ENCODE peak calls at places on chromosome 1, in nine cellular contexts. R, S, F, D, C, Z, K, O and G are unnamed samples. For H3K9me3, the result is how much of the 10 kb centered on the place peaks cover.

GRCh38 chr1:99673285-99673684 is 27.4 kb downstream of the PALMD start:
- DNase-seq in R (no peak), S (no peak), F (no peak), D (no peak), C (no peak), Z (no peak), K (no peak), O (no peak), G (no peak)

GRCh38 chr1:6454856-6455751 is 10.9 kb downstream of the TNFRSF25 start:
- DNase-seq in R (no peak), S (no peak), F (no peak), D (no peak), C (no peak), Z (no peak), K (no peak), O (no peak), G (no peak)

GRCh38 chr1:225483818-225484656 is 56.2 kb upstream of the LBR start:
- DNase-seq in R (no peak), S (no peak), F (no peak), D (no peak), C (no peak), Z (no peak), K (no peak), O (peak), G (no peak)

GRCh38 chr1:147413110-147413605 is 128.1 kb upstream of the BCL9 start:
- DNase-seq in R (no peak), S (no peak), F (no peak), D (no peak), C (no peak), Z (no peak), K (no peak), O (no peak), G (no peak)

GRCh38 chr1:39258925-39259244 is 54.4 kb downstream of the MACF1 start:
- DNase-seq in R (no peak), S (no peak), F (no peak), D (no peak), C (no peak), Z (no peak), K (no peak), O (no peak), G (no peak)

GRCh38 chr1:89607156-89607555 is 25.8 kb upstream of the LRRC8C start:
- DNase-seq in R (no peak), S (no peak), F (no peak), D (no peak), C (no peak), Z (no peak), K (no peak), O (no peak), G (no peak)

GRCh38 chr1:34538481-34538880 is 216.4 kb upstream of the GJB5 start:
- DNase-seq in R (no peak), S (no peak), F (peak), D (no peak), C (no peak), Z (no peak), K (no peak), O (no peak), G (no peak)

GRCh38 chr1:47819503-47819888 is 177.7 kb downstream of the TRABD2B start:
- DNase-seq in R (no peak), S (no peak), F (no peak), D (no peak), C (no peak), Z (no peak), K (no peak), O (no peak), G (no peak)

GRCh38 chr1:14511281-14511680 is 87.2 kb upstream of the KAZN start:
- DNase-seq in R (no peak), S (no peak), F (no peak), D (no peak), C (no peak), Z (no peak), K (no peak), O (no peak), G (no peak)

GRCh38 chr1:91759076-91759475 is 126.9 kb downstream of the TGFBR3 start:
- DNase-seq in R (no peak), S (no peak), F (no peak), D (no peak), C (no peak), Z (no peak), K (no peak), O (peak), G (no peak)
- H3K9me3 ChIP-seq in R (under half), S (under half), F (under half), D (under half), C (under half), Z (under half), K (under half), O (under half), G (under half)

GRCh38 chr1:26911399-26912146 is 2.2 kb downstream of the NR0B2 start:
- DNase-seq in R (no peak), S (no peak), F (no peak), D (no peak), C (no peak), Z (no peak), K (peak), O (no peak), G (no peak)
- H3K27ac ChIP-seq in R (no peak), S (peak), F (no peak), D (no peak), C (no peak), Z (no peak), K (peak), O (no peak), G (no peak)

GRCh38 chr1:12161662-12162458 is 4.9 kb upstream of the TNFRSF1B start:
- DNase-seq in R (peak), S (peak), F (peak), D (peak), C (peak), Z (peak), K (peak), O (peak), G (peak)
- TF ChIP-seq POLR2A in R (no peak), S (no peak), F (no peak), D (no peak), C (no peak), Z (no peak), K (no peak), O (no peak), G (no peak)

GRCh38 chr1:248703674-248704073 is 1.1 kb upstream of the OR14I1 start:
- DNase-seq in R (no peak), S (no peak), F (no peak), D (no peak), C (no peak), Z (no peak), K (no peak), O (no peak), G (no peak)
- H3K9me3 ChIP-seq in R (under half), S (under half), F (under half), D (under half), C (under half), Z (under half), K (under half), O (under half), G (under half)

GRCh38 chr1:180586671-180587155 is 27.9 kb downstream of the OVAAL start:
- DNase-seq in R (peak), S (peak), F (no peak), D (no peak), C (peak), Z (no peak), K (peak), O (no peak), G (peak)
- H3K27ac ChIP-seq in R (peak), S (peak), F (no peak), D (no peak), C (peak), Z (peak), K (no peak), O (no peak), G (peak)

GRCh38 chr1:23530750-23531651 is at the start of gene E2F2:
- DNase-seq in R (peak), S (peak), F (peak), D (peak), C (peak), Z (peak), K (peak), O (peak), G (peak)
- TF ChIP-seq POLR2A in R (peak), S (no peak), F (no peak), D (no peak), C (no peak), Z (peak), K (no peak), O (no peak), G (peak)

GRCh38 chr1:81023187-81023724 is 777.5 kb upstream of the ADGRL2 start:
- DNase-seq in R (no peak), S (no peak), F (no peak), D (no peak), C (no peak), Z (no peak), K (no peak), O (no peak), G (no peak)
- H3K9me3 ChIP-seq in R (under half), S (under half), F (under half), D (under half), C (under half), Z (under half), K (under half), O (under half), G (under half)

DNA sequence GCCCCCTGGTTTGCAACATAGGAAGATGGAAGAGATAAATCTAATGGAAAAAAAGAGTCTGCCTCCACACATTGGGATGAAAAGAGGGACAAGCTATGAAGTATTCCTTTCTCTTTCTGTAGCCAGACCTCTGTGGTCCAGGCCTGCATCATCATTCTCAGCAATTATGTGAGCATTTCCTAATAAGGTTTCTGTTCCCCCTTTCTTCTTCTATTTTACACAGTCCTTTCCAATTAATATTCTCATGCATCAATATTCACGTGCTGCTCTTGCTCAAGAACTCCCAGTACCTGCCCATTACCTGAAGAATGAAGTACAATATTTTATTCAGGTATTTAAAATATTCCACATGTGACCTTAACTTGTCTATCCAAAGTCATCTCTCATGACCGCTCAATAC is 8.2 kb upstream of the SLC30A1 start:
- DNase-seq in R (no peak), S (no peak), F (no peak), D (no peak), C (no peak), Z (no peak), K (no peak), O (no peak), G (no peak)
- H3K27ac ChIP-seq in R (no peak), S (no peak), F (no peak), D (no peak), C (no peak), Z (no peak), K (no peak), O (no peak), G (no peak)